ENCODE peak calls at places on chromosomes 4 and X, in five cellular contexts. E is brain microvascular endothelial cell, M is ovary, K is NCI-H1092 treated with DMSO at 0.1 percent for 48 hours, J is posterior vena cava. A is an unnamed sample.

GRCh38 chr4:2186133-2186864 is 55.6 kb downstream of the HAUS3 start:
- DNase-seq in E (no peak), K (peak; percentile 48), J (no peak), M (no peak), A (no peak)

GRCh38 chr4:172042714-172043114 is 229.5 kb downstream of the GALNTL6 start:
- DNase-seq in M (no peak), K (no peak), J (no peak), E (no peak), A (no peak)

GRCh38 chr4:175339100-175339707 is 421.0 kb downstream of the ADAM29 start:
- DNase-seq in J (no peak), K (no peak), E (peak; percentile 87), M (no peak), A (no peak)

GRCh38 chr4:145283909-145284308 is 103.5 kb upstream of the OTUD4 start:
- DNase-seq in J (no peak), E (no peak), M (no peak), K (no peak), A (no peak)

GRCh38 chr4:47486306-47486705 is 1.2 kb downstream of the ATP10D start:
- DNase-seq in K (no peak), E (no peak), M (no peak), J (no peak), A (no peak)

GRCh38 chr4:169756971-169757574 is 671 bp downstream of the HPF1 start:
- DNase-seq in K (no peak), M (no peak), J (no peak), E (no peak), A (no peak)

GRCh38 chr4:31461425-31461824 is 741.3 kb downstream of the PCDH7 start:
- DNase-seq in E (peak; percentile 48), M (no peak), K (no peak), J (no peak), A (no peak)

GRCh38 chr4:3373468-3373867 is 68.3 kb upstream of the HGFAC start:
- DNase-seq in K (no peak), E (no peak), J (no peak), M (no peak), A (no peak)

GRCh38 chr4:48271048-48271452 is 1.4 kb upstream of the TEC start:
- DNase-seq in M (no peak), E (no peak), J (no peak), K (no peak), A (no peak)

GRCh38 chrX:9906919-9907318 is 60.2 kb upstream of the CLDN34 start:
- DNase-seq in K (no peak), M (no peak), E (no peak), J (no peak), A (no peak)

GRCh38 chr4:53722110-53722509 is 130.8 kb upstream of the LNX1 start:
- DNase-seq in M (no peak), E (no peak), J (no peak), K (no peak), A (no peak)

GRCh38 chrX:42803320-42803719 is 25.4 kb upstream of the PPP1R2C start:
- DNase-seq in M (no peak), J (no peak), K (no peak), E (no peak), A (no peak)

GRCh38 chr4:86825511-86825910 is 23.7 kb downstream of the SLC10A6 start:
- DNase-seq in E (no peak), K (no peak), M (no peak), J (no peak), A (no peak)

GRCh38 chr4:168604496-168605373 is 107.9 kb downstream of the PALLD start:
- DNase-seq in E (peak; percentile 87), M (no peak), J (no peak), K (no peak), A (peak; percentile 32)

A was measured in heart left ventricle.